ENCODE peak calls at places on chromosomes 13 and 19, in eight cellular contexts. X is A549, B is HepG2, K is HCT116, W is GM23338, U is K562, V is SK-N-SH, O is GM12878. P is an unnamed sample. For H3K4me1, the result is how much of the 10 kb centered on the place peaks cover.

GRCh38 chr19:41269571-41269970 is 5.4 kb downstream of the HNRNPUL1 start:
- DNase-seq in O (no peak), B (no peak), X (no peak), V (no peak), W (no peak), K (no peak), U (no peak), P (no peak)

GRCh38 chr19:44107751-44108150 is 5.4 kb upstream of the ZNF225 start:
- DNase-seq in B (no peak), O (no peak), W (no peak), V (no peak), K (no peak), X (no peak), U (no peak), P (no peak)

GRCh38 chr13:101773062-101773461 is 320.6 kb downstream of the ITGBL1 start:
- DNase-seq in X (no peak), K (no peak), U (no peak), V (peak), B (no peak), O (no peak), W (no peak), P (no peak)

GRCh38 chr13:29589967-29590366 is 5.5 kb downstream of the SLC7A1 start:
- DNase-seq in V (no peak), K (no peak), U (no peak), O (no peak), W (peak), X (no peak), B (no peak), P (no peak)

GRCh38 chr13:26919311-26919710 is 158.7 kb upstream of the GPR12 start:
- DNase-seq in W (no peak), V (no peak), K (no peak), X (no peak), U (no peak), O (no peak), B (no peak), P (no peak)

GRCh38 chr19:8526345-8527062 is 12.5 kb upstream of the ZNF414 start:
- DNase-seq in W (peak), U (peak), B (peak), K (peak), O (no peak), V (peak), X (peak), P (no peak)

GRCh38 chr19:913080-913748 is at the start of gene R3HDM4:
- DNase-seq in V (peak), W (peak), K (no peak), U (peak), O (no peak), B (no peak), X (peak), P (no peak)

GRCh38 chr13:80584785-80585184 is 243.9 kb upstream of the SPRY2 start:
- DNase-seq in V (no peak), B (no peak), X (no peak), O (no peak), W (peak), U (no peak), K (no peak), P (no peak)

GRCh38 chr19:50485284-50485955 is 8.8 kb upstream of the GARIN5A start:
- DNase-seq in V (no peak), K (no peak), B (no peak), W (no peak), U (no peak), O (no peak), X (no peak), P (no peak)

GRCh38 chr13:90302113-90302512 is 1045.4 kb upstream of the MIR17HG start:
- DNase-seq in W (no peak), V (no peak), X (no peak), O (no peak), B (no peak), U (no peak), K (no peak), P (no peak)

GRCh38 chr19:33621811-33622504 is at the start of gene CHST8:
- DNase-seq in K (no peak), V (peak), U (peak), B (no peak), X (no peak), O (no peak), W (peak), P (no peak)

GRCh38 chr13:20624213-20624612 is 57.3 kb downstream of the IFT88 start:
- DNase-seq in O (no peak), U (no peak), K (no peak), B (peak), X (no peak), W (peak), V (no peak), P (no peak)

GRCh38 chr19:30320916-30321315 is 51.3 kb upstream of the ZNF536 start:
- DNase-seq in U (no peak), V (no peak), W (no peak), K (no peak), X (no peak), B (no peak), O (no peak), P (no peak)

GRCh38 chr19:48813123-48813911 is 2.5 kb upstream of the BCAT2 start:
- DNase-seq in W (peak), B (peak), X (no peak), U (peak), O (no peak), K (no peak), V (peak), P (no peak)

GRCh38 chr13:113964251-113964995 is 9.5 kb downstream of the C13orf46 start:
- DNase-seq in O (no peak), K (no peak), W (no peak), U (no peak), X (no peak), B (no peak), V (no peak), P (no peak)

GRCh38 chr19:4375620-4376228 is 24.6 kb downstream of the SH3GL1 start:
- DNase-seq in O (peak), U (peak), W (peak), B (peak), X (no peak), V (peak), K (no peak), P (no peak)
- H3K4me1 ChIP-seq in O (half or more), U (half or more), W (under half), B (under half), X (half or more), V (half or more), K (half or more), P (half or more)

GRCh38 chr13:31940076-31940475 is 91.5 kb upstream of the FRY start:
- DNase-seq in W (no peak), O (no peak), X (no peak), K (no peak), V (no peak), U (no peak), B (no peak), P (no peak)
- TF ChIP-seq REST in W (no peak), O (no peak), X (no peak), K (no peak), V (no peak), U (no peak), B (no peak), P (no peak)

DNA sequence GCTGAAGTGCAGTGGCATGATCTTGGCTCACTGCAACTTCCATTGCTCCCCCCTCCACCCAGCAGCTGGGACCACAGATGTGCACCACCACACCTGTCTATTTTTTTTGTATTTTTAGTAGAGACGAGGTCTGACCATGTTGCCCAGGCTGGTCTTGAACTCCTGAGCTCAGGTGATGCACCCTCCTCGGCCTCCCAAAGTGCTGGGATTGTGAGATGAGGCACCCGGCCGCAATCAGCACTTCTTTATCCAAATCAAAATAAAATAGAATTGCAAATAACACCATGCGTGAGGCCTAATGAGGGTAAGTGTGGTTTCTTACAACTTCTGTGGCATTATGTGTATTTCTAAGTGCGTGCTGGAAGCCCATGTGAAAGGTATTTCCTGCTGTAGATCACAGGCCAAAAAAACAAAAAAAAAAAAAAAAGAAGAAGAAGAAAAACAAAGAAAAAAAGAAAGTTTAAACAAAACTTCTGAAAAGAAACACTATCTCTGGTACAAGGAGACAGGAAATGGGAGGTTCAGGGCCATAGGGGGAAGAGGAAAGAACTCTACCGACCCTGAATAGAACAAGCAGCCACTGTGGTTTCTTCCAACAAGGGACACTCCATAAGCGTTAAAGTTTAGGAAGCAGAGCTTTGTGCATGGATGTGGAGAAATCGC is 3.0 kb upstream of the GRAMD1A start:
- DNase-seq in X (no peak), W (no peak), U (no peak), B (peak), O (no peak), K (no peak), V (no peak), P (no peak)
- H3K4me1 ChIP-seq in X (half or more), W (under half), U (under half), B (half or more), O (under half), K (under half), V (under half), P (under half)

GRCh38 chr13:77853701-77854100 is 64.9 kb downstream of the EDNRB start:
- DNase-seq in B (no peak), X (no peak), K (no peak), U (no peak), W (peak), V (no peak), O (no peak), P (no peak)
- TF ChIP-seq REST in B (no peak), X (no peak), K (no peak), U (no peak), W (no peak), V (no peak), O (no peak), P (no peak)

GRCh38 chr19:7010722-7011593 is 10.3 kb downstream of the MBD3L2B start:
- DNase-seq in X (no peak), V (no peak), B (no peak), O (no peak), K (no peak), W (no peak), U (no peak), P (no peak)

GRCh38 chr19:7007859-7008258 is 13.4 kb downstream of the MBD3L2B start:
- DNase-seq in V (no peak), B (no peak), X (no peak), O (no peak), K (no peak), W (no peak), U (no peak), P (no peak)

GRCh38 chr19:7018828-7019227 is 2.4 kb downstream of the MBD3L2B start:
- DNase-seq in K (no peak), B (no peak), O (no peak), V (no peak), X (no peak), U (no peak), W (no peak), P (no peak)

GRCh38 chr19:7013678-7014077 is 7.6 kb downstream of the MBD3L2B start:
- DNase-seq in U (no peak), V (no peak), O (peak), B (no peak), W (no peak), X (no peak), K (no peak), P (no peak)
- H3K4me1 ChIP-seq in U (under half), V (under half), O (under half), B (under half), W (under half), X (under half), K (under half), P (under half)